ENCODE peak calls at places on chromosomes 11 and 22, in nine cellular contexts. U is Calu3; X is lung; D is pancreas; Y is AG04449; A is activated B cell treated with CpG ODN at 0.5 μM for 24 hours; V is heart right ventricle; R is CD4-positive, alpha-beta T cell; C is nephron progenitor cell. M is an unnamed sample.

GRCh38 chr11:47243454-47243853 is 5.2 kb downstream of the ACP2 start:
- DNase-seq in R (no peak), Y (no peak), D (no peak), V (no peak), A (no peak), X (peak; percentile 56), U (no peak), C (no peak), M (no peak)

GRCh38 chr11:73157141-73158010 is 15.3 kb upstream of the FCHSD2 start:
- DNase-seq in U (no peak), V (peak; percentile 74), Y (peak; percentile 65), R (no peak), D (no peak), A (peak; percentile 51), X (no peak), C (no peak), M (no peak)

GRCh38 chr11:71425409-71425808 is 22.8 kb downstream of the DHCR7 start:
- DNase-seq in D (no peak), Y (no peak), U (no peak), C (no peak), R (no peak), V (no peak), X (no peak), A (no peak), M (no peak)

GRCh38 chr11:33025339-33025722 is 9.7 kb downstream of the DEPDC7 start:
- DNase-seq in X (no peak), Y (no peak), C (no peak), D (no peak), U (no peak), A (no peak), V (no peak), R (no peak), M (no peak)

GRCh38 chr11:8356731-8357504 is 93.2 kb upstream of the LMO1 start:
- DNase-seq in X (no peak), R (no peak), C (peak; percentile 67), D (no peak), Y (no peak), A (no peak), V (no peak), U (no peak), M (no peak)

GRCh38 chr11:60657880-60658279 is 41.5 kb upstream of the MS4A8 start:
- DNase-seq in R (no peak), Y (no peak), D (peak; percentile 64), U (no peak), V (no peak), X (peak; percentile 42), C (no peak), A (no peak), M (no peak)

GRCh38 chr22:33166206-33166605 is 108.0 kb upstream of the SYN3 start:
- DNase-seq in C (no peak), X (no peak), D (no peak), A (no peak), U (no peak), R (no peak), V (no peak), Y (no peak), M (no peak)

GRCh38 chr11:71251761-71252433 is 480 bp downstream of the SHANK2 start:
- DNase-seq in A (peak; percentile 73), C (peak; percentile 87), V (no peak), Y (no peak), X (no peak), R (no peak), D (peak; percentile 57), U (peak; percentile 79), M (peak; percentile 73)

GRCh38 chr11:69086152-69086551 is 37.4 kb downstream of the TPCN2 start:
- DNase-seq in X (no peak), R (no peak), D (no peak), Y (no peak), A (no peak), C (no peak), V (no peak), U (no peak), M (no peak)
- TF ChIP-seq CTCF in X (no peak), R (no peak), D (no peak), Y (peak; percentile 11), A (no peak), C (no peak), V (no peak), U (no peak), M (peak; percentile 25)

GRCh38 chr11:57566564-57567209 is 785 bp downstream of the UBE2L6 start:
- DNase-seq in X (no peak), Y (no peak), R (no peak), V (no peak), D (no peak), C (no peak), A (no peak), U (no peak), M (no peak)
- TF ChIP-seq CTCF in X (no peak), Y (no peak), R (no peak), V (no peak), D (no peak), C (no peak), A (no peak), U (no peak), M (no peak)

GRCh38 chr22:41857160-41857859 is 24.4 kb downstream of the SREBF2 start:
- DNase-seq in D (no peak), A (no peak), U (peak; percentile 72), Y (no peak), R (peak; percentile 46), V (peak; percentile 45), C (peak; percentile 62), X (no peak), M (peak; percentile 59)
- TF ChIP-seq CTCF in D (no peak), A (no peak), U (peak; percentile 68), Y (peak; percentile 51), R (peak; percentile 72), V (peak; percentile 62), C (peak; percentile 63), X (no peak), M (peak; percentile 76)

GRCh38 chr22:23457586-23457985 is 122.5 kb downstream of the IGLL1 start:
- DNase-seq in A (no peak), X (no peak), D (no peak), R (no peak), C (no peak), V (no peak), Y (no peak), U (no peak), M (no peak)
- TF ChIP-seq CTCF in A (no peak), X (no peak), D (no peak), R (no peak), C (no peak), V (no peak), Y (no peak), U (no peak), M (no peak)

DNA sequence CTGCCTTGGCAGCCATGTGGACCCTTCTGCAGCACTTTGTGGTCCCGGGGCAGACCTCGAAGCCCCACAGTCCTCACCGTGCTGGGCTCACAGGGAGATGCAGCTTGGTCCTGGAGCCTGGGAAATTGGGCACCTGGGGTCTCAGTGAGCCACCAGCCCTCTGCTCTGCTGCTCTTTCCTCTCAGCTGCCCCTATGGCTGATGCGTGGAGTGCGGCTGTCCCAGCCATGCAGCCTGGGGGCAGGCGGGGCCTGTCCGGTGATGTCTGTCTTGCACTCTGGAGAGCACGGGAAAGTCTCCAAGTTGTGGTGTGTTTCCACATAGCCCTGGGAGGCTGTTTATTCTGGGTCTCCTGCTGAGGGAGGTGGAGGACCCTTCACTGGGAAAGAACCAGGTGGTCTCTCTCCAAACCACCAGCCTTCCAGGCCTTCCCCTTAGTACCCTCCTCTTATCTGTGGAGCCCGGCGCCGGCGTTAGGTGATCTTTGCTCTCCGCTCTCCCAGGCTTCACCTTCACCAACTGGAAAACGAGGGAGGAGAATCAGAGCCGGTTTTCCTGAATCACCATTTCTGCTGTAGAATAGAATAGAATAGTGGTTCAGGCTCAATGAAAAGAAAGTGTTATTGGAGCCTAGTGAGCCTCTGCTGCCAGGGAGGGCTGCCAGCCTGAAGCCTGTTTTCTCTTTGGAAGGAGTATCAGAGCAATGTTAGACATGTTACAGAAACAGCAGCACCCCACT is 41.2 kb upstream of the GRAMD4 start:
- DNase-seq in X (no peak), V (peak; percentile 73), C (no peak), R (no peak), Y (no peak), D (peak; percentile 68), U (no peak), A (no peak), M (peak; percentile 75)
- TF ChIP-seq CTCF in X (no peak), V (no peak), C (no peak), R (no peak), Y (no peak), D (no peak), U (no peak), A (no peak), M (no peak)

GRCh38 chr22:19105867-19106802 is 16.1 kb downstream of the DGCR2 start:
- DNase-seq in A (no peak), U (no peak), X (no peak), C (no peak), D (no peak), Y (no peak), V (no peak), R (peak; percentile 53), M (peak; percentile 34)
- TF ChIP-seq CTCF in A (no peak), U (peak; percentile 24), X (no peak), C (peak; percentile 9), D (no peak), Y (peak; percentile 9), V (no peak), R (peak; percentile 67), M (peak; percentile 54)

DNA sequence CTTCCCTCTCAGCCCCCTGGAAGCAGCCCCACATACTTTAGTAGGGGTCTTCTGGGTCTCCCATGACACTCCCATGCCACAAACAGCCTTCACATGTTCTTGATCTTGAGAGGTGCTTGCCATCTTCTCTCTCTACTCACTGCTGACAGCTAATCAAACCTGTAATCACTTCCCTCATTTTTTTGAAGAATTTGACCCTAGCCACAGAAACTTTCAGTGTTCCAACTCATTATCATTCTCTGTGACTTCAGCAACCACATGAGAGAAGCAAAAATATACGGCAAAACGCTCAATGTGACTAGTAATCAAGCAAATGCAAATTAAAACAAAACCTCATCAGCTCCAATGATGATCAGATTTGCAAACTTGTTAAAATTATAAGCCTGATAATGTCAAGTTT is 38.3 kb upstream of the POU2AF2 start:
- DNase-seq in V (no peak), U (no peak), X (no peak), R (no peak), A (no peak), Y (no peak), D (no peak), C (no peak), M (no peak)
- TF ChIP-seq CTCF in V (no peak), U (no peak), X (no peak), R (no peak), A (no peak), Y (no peak), D (no peak), C (no peak), M (no peak)

GRCh38 chr11:35554491-35555237 is 29.2 kb upstream of the PAMR1 start:
- DNase-seq in C (no peak), D (no peak), U (no peak), A (no peak), R (no peak), Y (no peak), X (no peak), V (no peak), M (no peak)
- TF ChIP-seq CTCF in C (no peak), D (no peak), U (no peak), A (no peak), R (no peak), Y (peak; percentile 44), X (no peak), V (no peak), M (no peak)

M was measured in BE2C.